ENCODE peak calls at places on chromosomes 6 and 20, in six cellular contexts. I is heart left ventricle, G is tibial artery, O is pancreas, T is RWPE1, U is AG09309. K is an unnamed sample.

GRCh38 chr20:44856847-44857448 is 28.6 kb upstream of the YWHAB start:
- DNase-seq in O (no peak), U (no peak), I (no peak), G (no peak), T (no peak), K (no peak)

GRCh38 chr20:44734938-44735337 is 10.7 kb upstream of the KCNK15 start:
- DNase-seq in O (no peak), T (peak), U (no peak), I (no peak), G (peak), K (no peak)

GRCh38 chr6:38638941-38639497 is 710 bp downstream of the BTBD9 start:
- DNase-seq in U (no peak), G (peak), I (peak), O (no peak), T (peak), K (peak)

GRCh38 chr6:30730611-30731435 is 10.7 kb downstream of the TUBB start:
- DNase-seq in T (peak), O (peak), G (peak), U (no peak), I (peak), K (peak)

GRCh38 chr20:2617099-2617714 is 35.2 kb upstream of the NOP56 start:
- DNase-seq in T (no peak), U (no peak), O (no peak), I (no peak), G (no peak), K (peak)

GRCh38 chr20:45095753-45096371 is 5.1 kb downstream of the KCNS1 start:
- DNase-seq in I (peak), G (no peak), T (peak), U (no peak), O (peak), K (peak)

GRCh38 chr6:113317870-113318269 is 539.3 kb upstream of the MARCKS start:
- DNase-seq in U (no peak), I (no peak), G (no peak), T (no peak), O (no peak), K (no peak)

GRCh38 chr6:45822269-45822812 is 193.3 kb downstream of the CLIC5 start:
- DNase-seq in I (no peak), O (no peak), U (no peak), G (no peak), T (no peak), K (no peak)

GRCh38 chr6:116011520-116011919 is 49.2 kb downstream of the FRK start:
- DNase-seq in U (no peak), O (no peak), T (peak), I (no peak), G (no peak), K (no peak)
- TF ChIP-seq CTCF in U (no peak), O (no peak), T (no peak), I (no peak), G (no peak), K (no peak)

GRCh38 chr20:20407891-20408805 is 40.2 kb downstream of the INSM1 start:
- DNase-seq in U (no peak), O (no peak), G (no peak), I (no peak), T (no peak), K (no peak)
- TF ChIP-seq CTCF in U (peak), O (no peak), G (no peak), I (no peak), T (no peak), K (no peak)

GRCh38 chr6:168624948-168625347 is 184.0 kb downstream of the SMOC2 start:
- DNase-seq in O (no peak), G (no peak), I (no peak), U (no peak), T (no peak), K (no peak)

GRCh38 chr6:168626046-168626445 is 185.1 kb downstream of the SMOC2 start:
- DNase-seq in I (no peak), O (no peak), U (no peak), G (no peak), T (no peak), K (no peak)

GRCh38 chr6:168628732-168629245 is 187.8 kb downstream of the SMOC2 start:
- DNase-seq in U (no peak), O (no peak), G (no peak), T (no peak), I (no peak), K (no peak)

GRCh38 chr6:168625602-168626001 is 184.6 kb downstream of the SMOC2 start:
- DNase-seq in U (no peak), O (no peak), I (no peak), T (no peak), G (no peak), K (no peak)

DNA sequence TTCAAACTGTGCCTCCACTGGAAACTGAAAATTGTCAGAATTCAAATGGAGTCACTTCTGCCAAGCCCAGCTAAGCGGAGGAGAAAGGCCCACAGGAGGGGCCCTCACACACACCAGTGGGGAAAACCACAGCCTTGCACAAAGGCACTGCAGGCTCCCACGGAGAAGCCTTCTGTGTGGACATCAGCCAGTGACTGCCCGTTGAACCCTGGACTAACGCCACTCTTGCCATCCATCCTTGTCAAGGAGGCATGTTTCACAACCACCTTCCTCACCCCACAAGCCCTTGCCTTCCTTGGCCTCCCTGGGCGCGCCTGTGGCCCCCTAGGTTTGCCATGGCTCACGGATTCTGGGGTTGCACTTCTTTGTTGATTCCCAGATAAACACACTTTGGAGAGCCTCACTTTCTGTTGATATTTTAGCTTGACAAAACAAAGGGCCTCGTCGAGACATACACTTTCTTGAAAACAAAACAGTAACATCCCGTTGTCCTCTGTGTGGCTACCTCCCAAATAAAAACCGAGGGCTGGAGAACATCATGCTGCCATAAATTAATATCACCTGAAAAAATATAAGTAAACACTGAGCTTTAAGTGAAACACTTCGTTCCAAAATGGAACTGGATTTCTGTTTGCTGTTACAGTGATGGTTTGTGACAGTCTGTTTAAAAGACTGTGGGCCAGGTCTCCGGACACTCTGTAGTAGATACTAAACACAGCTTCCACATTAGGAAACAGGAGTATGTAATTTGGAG is 187.0 kb downstream of the SMOC2 start:
- DNase-seq in U (no peak), I (no peak), O (no peak), T (no peak), G (no peak), K (no peak)
- TF ChIP-seq CTCF in U (no peak), I (no peak), O (no peak), T (no peak), G (no peak), K (no peak)

GRCh38 chr6:144931172-144932035 is 646.3 kb downstream of the UTRN start:
- DNase-seq in U (no peak), G (no peak), O (peak), T (peak), I (no peak), K (peak)
- TF ChIP-seq CTCF in U (peak), G (peak), O (peak), T (peak), I (peak), K (peak)

GRCh38 chr6:43021270-43022047 is at the start of gene RRP36:
- DNase-seq in I (peak), U (no peak), T (peak), O (peak), G (peak), K (peak)
- TF ChIP-seq CTCF in I (no peak), U (no peak), T (no peak), O (no peak), G (no peak), K (no peak)

DNA sequence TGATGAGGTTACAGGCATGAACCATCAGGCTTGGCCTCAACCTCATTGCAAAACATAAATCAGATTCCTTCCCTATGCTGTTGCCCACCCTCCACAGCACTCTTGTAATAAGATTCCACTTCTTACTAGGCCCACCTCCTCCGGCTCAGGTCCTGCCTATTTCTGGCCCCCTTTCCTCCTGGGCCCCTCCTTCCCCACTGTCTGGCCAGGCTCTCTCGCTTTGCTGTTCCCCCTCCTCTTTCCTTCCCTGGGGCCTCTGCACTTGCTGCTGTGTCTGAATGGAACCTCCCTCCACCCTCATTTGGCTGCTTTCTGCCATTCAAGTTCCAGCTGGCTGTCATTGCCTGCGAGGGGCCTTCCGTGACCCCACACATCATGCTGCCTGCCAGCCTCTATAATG is 38.9 kb downstream of the ARHGAP40 start:
- DNase-seq in G (no peak), T (no peak), U (no peak), I (no peak), O (no peak), K (no peak)
- TF ChIP-seq CTCF in G (no peak), T (no peak), U (no peak), I (no peak), O (no peak), K (no peak)

GRCh38 chr20:14232650-14233049 is 104.8 kb downstream of the FLRT3 start:
- DNase-seq in U (no peak), T (no peak), O (no peak), G (no peak), I (no peak), K (no peak)

GRCh38 chr20:14234666-14235295 is 102.6 kb downstream of the FLRT3 start:
- DNase-seq in O (no peak), T (peak), G (no peak), I (no peak), U (no peak), K (no peak)

GRCh38 chr20:14235355-14235754 is 102.1 kb downstream of the FLRT3 start:
- DNase-seq in O (no peak), I (no peak), G (no peak), T (peak), U (peak), K (no peak)
- TF ChIP-seq CTCF in O (no peak), I (no peak), G (no peak), T (no peak), U (no peak), K (no peak)

K was measured in GM20000.